ENCODE peak calls at places on chromosomes 1 and 21, in seven cellular contexts. L, O, B, Z, J, D and H are unnamed samples.

GRCh38 chr21:29334717-29335428 is 36.2 kb downstream of the BACH1 start:
- DNase-seq in L (no peak), O (no peak), B (peak; percentile 89), Z (no peak), J (no peak), D (no peak), H (no peak)

GRCh38 chr1:222107975-222108374 is 366.1 kb upstream of the DUSP10 start:
- DNase-seq in L (no peak), O (no peak), B (no peak), Z (no peak), J (no peak), D (no peak), H (no peak)

GRCh38 chr1:115495603-115496002 is 146.2 kb upstream of the VANGL1 start:
- DNase-seq in L (no peak), O (no peak), B (peak; percentile 78), Z (peak; percentile 13), J (peak; percentile 13), D (no peak), H (no peak)

GRCh38 chr1:108881369-108881768 is 4.6 kb downstream of the GPSM2 start:
- DNase-seq in L (no peak), O (no peak), B (peak; percentile 20), Z (no peak), J (no peak), D (no peak), H (no peak)

GRCh38 chr21:42755031-42755665 is 101.7 kb downstream of the PDE9A start:
- DNase-seq in L (no peak), O (no peak), B (no peak), Z (no peak), J (no peak), D (no peak), H (no peak)

GRCh38 chr1:28510350-28511223 is 4.7 kb downstream of the RCC1 start:
- DNase-seq in L (no peak), O (no peak), B (no peak), Z (no peak), J (no peak), D (no peak), H (no peak)

GRCh38 chr1:35255276-35255675 is 13.2 kb upstream of the ZMYM4 start:
- DNase-seq in L (no peak), O (no peak), B (no peak), Z (no peak), J (no peak), D (no peak), H (no peak)

GRCh38 chr1:19045898-19046889 is 89.7 kb upstream of the IFFO2 start:
- DNase-seq in L (no peak), O (no peak), B (no peak), Z (no peak), J (no peak), D (no peak), H (no peak)

GRCh38 chr1:98030483-98030882 is 109.6 kb upstream of the DPYD start:
- DNase-seq in L (no peak), O (no peak), B (no peak), Z (no peak), J (no peak), D (no peak), H (no peak)

GRCh38 chr1:85048296-85049064 is at the start of gene MCOLN3:
- DNase-seq in L (peak; percentile 9), O (no peak), B (no peak), Z (peak; percentile 55), J (no peak), D (peak; percentile 6), H (peak; percentile 72)

GRCh38 chr1:153498746-153499145 is 37.0 kb downstream of the S100A6 start:
- DNase-seq in L (no peak), O (no peak), B (no peak), Z (no peak), J (no peak), D (no peak), H (no peak)

GRCh38 chr1:207027221-207027777 is 5.3 kb downstream of the C1orf116 start:
- DNase-seq in L (no peak), O (peak; percentile 87), B (no peak), Z (no peak), J (no peak), D (no peak), H (no peak)

GRCh38 chr21:45574691-45575090 is 32.5 kb upstream of the SLC19A1 start:
- DNase-seq in L (no peak), O (no peak), B (no peak), Z (no peak), J (no peak), D (no peak), H (no peak)

GRCh38 chr1:167223144-167224103 is 2.7 kb downstream of the POU2F1 start:
- DNase-seq in L (no peak), O (no peak), B (peak; percentile 71), Z (no peak), J (no peak), D (no peak), H (no peak)

GRCh38 chr1:924619-925323 is 1.0 kb downstream of the SAMD11 start:
- DNase-seq in L (no peak), O (no peak), B (no peak), Z (no peak), J (no peak), D (peak; percentile 75), H (no peak)

GRCh38 chr1:30986755-30987154 is 78.2 kb upstream of the SDC3 start:
- DNase-seq in L (no peak), O (no peak), B (no peak), Z (no peak), J (no peak), D (no peak), H (no peak)

GRCh38 chr21:33314096-33314495 is 10.7 kb upstream of the IFNAR1 start:
- DNase-seq in L (no peak), O (no peak), B (peak; percentile 27), Z (no peak), J (no peak), D (no peak), H (no peak)

GRCh38 chr1:77459881-77460280 is 178.1 kb downstream of the AK5 start:
- DNase-seq in L (no peak), O (no peak), B (peak; percentile 15), Z (no peak), J (no peak), D (no peak), H (no peak)

GRCh38 chr1:56448937-56449336 is 130.4 kb downstream of the PLPP3 start:
- DNase-seq in L (no peak), O (peak; percentile 14), B (no peak), Z (no peak), J (no peak), D (no peak), H (no peak)

GRCh38 chr1:189350983-189351616 is 1126.6 kb downstream of the BRINP3 start:
- DNase-seq in L (no peak), O (no peak), B (no peak), Z (no peak), J (no peak), D (no peak), H (no peak)

GRCh38 chr1:244283772-244284171 is 167.9 kb downstream of the ADSS2 start:
- DNase-seq in L (no peak), O (no peak), B (no peak), Z (no peak), J (no peak), D (no peak), H (no peak)

GRCh38 chr1:78892251-78892650 is 114.3 kb downstream of the ADGRL4 start:
- DNase-seq in L (no peak), O (no peak), B (peak; percentile 40), Z (no peak), J (no peak), D (no peak), H (no peak)

GRCh38 chr1:31416101-31416736 is 3.2 kb downstream of the SERINC2 start:
- DNase-seq in L (no peak), O (no peak), B (no peak), Z (no peak), J (no peak), D (no peak), H (no peak)

GRCh38 chr1:38489844-38490270 is 369.7 kb downstream of the RRAGC start:
- DNase-seq in L (peak; percentile 74), O (no peak), B (peak; percentile 1), Z (peak; percentile 38), J (peak; percentile 53), D (peak; percentile 60), H (peak; percentile 64)

GRCh38 chr1:1956586-1957532 is 37.8 kb upstream of the TMEM52 start:
- DNase-seq in L (no peak), O (no peak), B (no peak), Z (no peak), J (no peak), D (no peak), H (no peak)

GRCh38 chr1:187665513-187665912 is 836.8 kb downstream of the PLA2G4A start:
- DNase-seq in L (no peak), O (no peak), B (no peak), Z (no peak), J (no peak), D (no peak), H (no peak)

GRCh38 chr1:20893931-20894330 is 106.8 kb upstream of the HP1BP3 start:
- DNase-seq in L (no peak), O (no peak), B (no peak), Z (no peak), J (no peak), D (no peak), H (no peak)

GRCh38 chr21:41678944-41679343 is 87.9 kb downstream of the RIPK4 start:
- DNase-seq in L (peak; percentile 74), O (peak; percentile 98), B (peak; percentile 93), Z (peak; percentile 86), J (peak; percentile 97), D (peak; percentile 75), H (no peak)

GRCh38 chr1:29984107-29984506 is 739.3 kb downstream of the MATN1 start:
- DNase-seq in L (no peak), O (no peak), B (no peak), Z (no peak), J (peak; percentile 52), D (no peak), H (no peak)

GRCh38 chr1:246261641-246262040 is 245.4 kb downstream of the SMYD3 start:
- DNase-seq in L (no peak), O (no peak), B (no peak), Z (no peak), J (no peak), D (no peak), H (no peak)
- TF ChIP-seq CTCF in L (no peak), O (peak; percentile 28), B (peak; percentile 37), Z (no peak), J (no peak), D (peak; percentile 57), H (no peak)

GRCh38 chr1:116537439-116537838 is 33.4 kb downstream of the CD58 start:
- DNase-seq in L (no peak), O (no peak), B (peak; percentile 86), Z (no peak), J (no peak), D (no peak), H (no peak)
- TF ChIP-seq CTCF in L (no peak), O (no peak), B (no peak), Z (no peak), J (no peak), D (no peak), H (no peak)

GRCh38 chr1:86499987-86500593 is 31.4 kb downstream of the CLCA1 start:
- DNase-seq in L (no peak), O (no peak), B (peak; percentile 39), Z (no peak), J (no peak), D (no peak), H (peak; percentile 31)
- TF ChIP-seq CTCF in L (peak; percentile 98), O (peak; percentile 76), B (peak; percentile 88), Z (peak; percentile 99), J (peak; percentile 75), D (peak; percentile 67), H (peak; percentile 63)

GRCh38 chr1:26530898-26531598 is 1.5 kb downstream of the RPS6KA1 start:
- DNase-seq in L (no peak), O (peak; percentile 73), B (peak; percentile 61), Z (no peak), J (no peak), D (no peak), H (peak; percentile 66)
- TF ChIP-seq CTCF in L (no peak), O (peak; percentile 67), B (peak; percentile 19), Z (no peak), J (no peak), D (no peak), H (peak; percentile 3)